ENCODE peak calls at places on chromosomes 6 and 20, in five cellular contexts. One of them, this sample, is unnamed.

GRCh38 chr6:126628125-126628524 is 288.2 kb downstream of the CENPW start:
- DNase-seq in Daoy: no peak
- DNase-seq in ureter: no peak
- DNase-seq in Kasumi-1: no peak
- DNase-seq in cerebellum: no peak
- DNase-seq in this sample: no peak

GRCh38 chr6:52352239-52353008 is 9.5 kb upstream of the PAQR8 start:
- DNase-seq in Daoy: peak
- DNase-seq in ureter: peak
- DNase-seq in Kasumi-1: peak
- DNase-seq in cerebellum: no peak
- DNase-seq in this sample: no peak

GRCh38 chr6:8552023-8552422 is 116.7 kb upstream of the SLC35B3 start:
- DNase-seq in Daoy: no peak
- DNase-seq in ureter: no peak
- DNase-seq in Kasumi-1: no peak
- DNase-seq in cerebellum: no peak
- DNase-seq in this sample: no peak

GRCh38 chr6:36851632-36852031 is 12.4 kb upstream of the CPNE5 start:
- DNase-seq in Daoy: no peak
- DNase-seq in ureter: no peak
- DNase-seq in Kasumi-1: peak
- DNase-seq in cerebellum: no peak
- DNase-seq in this sample: no peak

GRCh38 chr6:81843302-81843701 is 90.8 kb upstream of the TENT5A start:
- DNase-seq in Daoy: no peak
- DNase-seq in ureter: no peak
- DNase-seq in Kasumi-1: no peak
- DNase-seq in cerebellum: no peak
- DNase-seq in this sample: no peak

GRCh38 chr6:5090603-5091002 is 5.5 kb downstream of the PPP1R3G start:
- DNase-seq in Daoy: no peak
- DNase-seq in ureter: no peak
- DNase-seq in Kasumi-1: no peak
- DNase-seq in cerebellum: no peak
- DNase-seq in this sample: no peak

GRCh38 chr6:158778005-158778527 is 41.1 kb downstream of the EZR start:
- DNase-seq in Daoy: no peak
- DNase-seq in ureter: no peak
- DNase-seq in Kasumi-1: no peak
- DNase-seq in cerebellum: no peak
- DNase-seq in this sample: no peak

GRCh38 chr6:68691120-68691519 is 56.0 kb downstream of the ADGRB3 start:
- DNase-seq in Daoy: no peak
- DNase-seq in ureter: no peak
- DNase-seq in Kasumi-1: no peak
- DNase-seq in cerebellum: no peak
- DNase-seq in this sample: no peak

GRCh38 chr6:27568226-27568889 is 95.5 kb upstream of the ZNF184 start:
- DNase-seq in Daoy: no peak
- DNase-seq in ureter: no peak
- DNase-seq in Kasumi-1: no peak
- DNase-seq in cerebellum: no peak
- DNase-seq in this sample: no peak

GRCh38 chr6:121436172-121436965 is 923 bp downstream of the GJA1 start:
- DNase-seq in Daoy: peak
- DNase-seq in ureter: no peak
- DNase-seq in Kasumi-1: no peak
- DNase-seq in cerebellum: no peak
- DNase-seq in this sample: no peak

GRCh38 chr6:43383021-43383667 is 13.7 kb upstream of the ZNF318 start:
- DNase-seq in Daoy: peak
- DNase-seq in ureter: no peak
- DNase-seq in Kasumi-1: no peak
- DNase-seq in cerebellum: no peak
- DNase-seq in this sample: no peak

GRCh38 chr6:10382322-10382721 is 32.6 kb downstream of the TFAP2A start:
- DNase-seq in Daoy: no peak
- DNase-seq in ureter: no peak
- DNase-seq in Kasumi-1: no peak
- DNase-seq in cerebellum: no peak
- DNase-seq in this sample: no peak

GRCh38 chr20:54320148-54320607 is 112.3 kb downstream of the PFDN4 start:
- DNase-seq in Daoy: no peak
- DNase-seq in ureter: no peak
- DNase-seq in Kasumi-1: no peak
- DNase-seq in cerebellum: no peak
- DNase-seq in this sample: no peak

GRCh38 chr6:36333889-36334288 is 2.8 kb downstream of the BNIP5 start:
- DNase-seq in Daoy: no peak
- DNase-seq in ureter: no peak
- DNase-seq in Kasumi-1: no peak
- DNase-seq in cerebellum: no peak
- DNase-seq in this sample: no peak

GRCh38 chr6:132107896-132108295 is 156.7 kb upstream of the CCN2 start:
- DNase-seq in Daoy: no peak
- DNase-seq in ureter: no peak
- DNase-seq in Kasumi-1: no peak
- DNase-seq in cerebellum: no peak
- DNase-seq in this sample: no peak

GRCh38 chr6:125002090-125002741 is 40.0 kb downstream of the RNF217 start:
- DNase-seq in Daoy: peak
- DNase-seq in ureter: no peak
- DNase-seq in Kasumi-1: no peak
- DNase-seq in cerebellum: no peak
- DNase-seq in this sample: no peak

GRCh38 chr20:8997720-8998119 is 71.2 kb upstream of the PLCB4 start:
- DNase-seq in Daoy: no peak
- DNase-seq in ureter: no peak
- DNase-seq in Kasumi-1: no peak
- DNase-seq in cerebellum: no peak
- DNase-seq in this sample: peak

GRCh38 chr20:59082981-59083380 is 40.4 kb upstream of the PRELID3B start:
- DNase-seq in Daoy: peak
- DNase-seq in ureter: no peak
- DNase-seq in Kasumi-1: no peak
- DNase-seq in cerebellum: no peak
- DNase-seq in this sample: no peak

GRCh38 chr20:32285621-32286334 is 8.3 kb downstream of the KIF3B start:
- DNase-seq in Daoy: peak
- DNase-seq in ureter: no peak
- DNase-seq in Kasumi-1: no peak
- DNase-seq in cerebellum: no peak
- DNase-seq in this sample: no peak

GRCh38 chr6:20008081-20008480 is 170.9 kb downstream of the ID4 start:
- DNase-seq in Daoy: no peak
- DNase-seq in ureter: no peak
- DNase-seq in Kasumi-1: no peak
- DNase-seq in cerebellum: no peak
- DNase-seq in this sample: no peak

GRCh38 chr6:155706341-155706740 is 250.7 kb upstream of the NOX3 start:
- DNase-seq in Daoy: no peak
- DNase-seq in ureter: no peak
- DNase-seq in Kasumi-1: peak
- DNase-seq in cerebellum: no peak
- DNase-seq in this sample: no peak

GRCh38 chr6:4647414-4648365 is 128.5 kb upstream of the CDYL start:
- DNase-seq in Daoy: peak
- DNase-seq in ureter: peak
- DNase-seq in Kasumi-1: peak
- DNase-seq in cerebellum: peak
- DNase-seq in this sample: peak

GRCh38 chr20:58184984-58185383 is 43.5 kb downstream of the ANKRD60 start:
- DNase-seq in Daoy: no peak
- DNase-seq in ureter: no peak
- DNase-seq in Kasumi-1: no peak
- DNase-seq in cerebellum: no peak
- DNase-seq in this sample: no peak

This sample was measured in NCI-H446.